ENCODE peak calls at places on chromosomes 12 and 14, in seven cellular contexts. N is lung, C is endodermal cell, D is suprapubic skin, X is neural progenitor cell, T is Peyer's patch, A is right atrium auricular region. Q is an unnamed sample. For H3K4me1, the result is how much of the 10 kb centered on the place peaks cover.

GRCh38 chr12:61654698-61655097 is 605.5 kb upstream of the USP15 start:
- DNase-seq in N (no peak), C (no peak), D (no peak), X (no peak), T (no peak), A (no peak), Q (no peak)

GRCh38 chr12:121005346-121005815 is 10.9 kb downstream of the C12orf43 start:
- DNase-seq in N (no peak), C (peak), D (no peak), X (peak), T (no peak), A (no peak), Q (no peak)

GRCh38 chr12:54555670-54556257 is 6.4 kb downstream of the PDE1B start:
- DNase-seq in N (no peak), C (no peak), D (no peak), X (no peak), T (no peak), A (no peak), Q (no peak)

GRCh38 chr12:117792471-117792870 is 176.3 kb downstream of the KSR2 start:
- DNase-seq in N (no peak), C (peak), D (no peak), X (no peak), T (no peak), A (no peak), Q (no peak)

GRCh38 chr12:79691299-79692248 is 810 bp upstream of the PAWR start:
- DNase-seq in N (no peak), C (peak), D (peak), X (no peak), T (no peak), A (no peak), Q (no peak)

GRCh38 chr12:118055865-118056773 is 4.9 kb downstream of the WSB2 start:
- DNase-seq in N (no peak), C (no peak), D (no peak), X (no peak), T (no peak), A (no peak), Q (no peak)

GRCh38 chr12:19191563-19191962 is 62.0 kb downstream of the PLEKHA5 start:
- DNase-seq in N (no peak), C (no peak), D (no peak), X (no peak), T (no peak), A (no peak), Q (no peak)

GRCh38 chr12:81329088-81329487 is 251.2 kb downstream of the ACSS3 start:
- DNase-seq in N (no peak), C (peak), D (no peak), X (peak), T (no peak), A (no peak), Q (no peak)

GRCh38 chr12:106766393-106766826 is 8.1 kb upstream of the RIC8B start:
- DNase-seq in N (peak), C (no peak), D (no peak), X (no peak), T (no peak), A (peak), Q (peak)

GRCh38 chr14:65258391-65258790 is 154.1 kb upstream of the FUT8 start:
- DNase-seq in N (no peak), C (no peak), D (no peak), X (no peak), T (no peak), A (no peak), Q (no peak)

GRCh38 chr14:48936352-48936751 is 649.8 kb downstream of the RPS29 start:
- DNase-seq in N (no peak), C (no peak), D (no peak), X (peak), T (no peak), A (no peak), Q (no peak)

GRCh38 chr12:16726879-16727278 is 120.9 kb upstream of the LMO3 start:
- DNase-seq in N (no peak), C (no peak), D (no peak), X (no peak), T (no peak), A (no peak), Q (no peak)

GRCh38 chr14:60092516-60092915 is 793 bp downstream of the PCNX4 start:
- DNase-seq in N (no peak), C (no peak), D (no peak), X (peak), T (peak), A (no peak), Q (no peak)

GRCh38 chr14:25090716-25091454 is 40.9 kb upstream of the STXBP6 start:
- DNase-seq in N (no peak), C (peak), D (no peak), X (no peak), T (no peak), A (no peak), Q (no peak)

GRCh38 chr14:49612671-49613070 is 7.8 kb downstream of the RPL36AL start:
- DNase-seq in N (no peak), C (no peak), D (no peak), X (no peak), T (no peak), A (no peak), Q (no peak)

GRCh38 chr14:96040836-96041371 is 1.7 kb downstream of the C14orf132 start:
- DNase-seq in N (no peak), C (peak), D (no peak), X (no peak), T (no peak), A (no peak), Q (no peak)

GRCh38 chr12:32454075-32454474 is 54.7 kb downstream of the FGD4 start:
- DNase-seq in N (no peak), C (peak), D (no peak), X (peak), T (no peak), A (no peak), Q (no peak)

GRCh38 chr14:93655078-93655750 is 133.1 kb downstream of the PRIMA1 start:
- DNase-seq in N (no peak), C (peak), D (no peak), X (peak), T (no peak), A (no peak), Q (no peak)

GRCh38 chr12:88223519-88223918 is 81.4 kb downstream of the TMTC3 start:
- DNase-seq in N (no peak), C (no peak), D (no peak), X (no peak), T (no peak), A (no peak), Q (no peak)

GRCh38 chr14:101520621-101521305 is 40.5 kb upstream of the DIO3 start:
- DNase-seq in N (peak), C (no peak), D (peak), X (no peak), T (no peak), A (peak), Q (no peak)

GRCh38 chr12:27331299-27331926 is 1.2 kb upstream of the BMAL2 start:
- DNase-seq in N (no peak), C (no peak), D (no peak), X (no peak), T (no peak), A (no peak), Q (no peak)

GRCh38 chr12:49559011-49559675 is 8.8 kb downstream of the MCRS1 start:
- DNase-seq in N (no peak), C (no peak), D (no peak), X (no peak), T (no peak), A (no peak), Q (no peak)

GRCh38 chr14:80003138-80003537 is 208.2 kb downstream of the DIO2 start:
- DNase-seq in N (no peak), C (no peak), D (no peak), X (no peak), T (no peak), A (no peak), Q (no peak)

GRCh38 chr12:51863921-51864700 is 15.6 kb upstream of the FIGNL2 start:
- DNase-seq in N (no peak), C (peak), D (no peak), X (peak), T (no peak), A (no peak), Q (no peak)

GRCh38 chr12:107912421-107913004 is 138.0 kb downstream of the ASCL4 start:
- DNase-seq in N (no peak), C (peak), D (no peak), X (peak), T (peak), A (no peak), Q (peak)

GRCh38 chr14:99125616-99126431 is 146.2 kb downstream of the BCL11B start:
- DNase-seq in N (peak), C (peak), D (no peak), X (no peak), T (no peak), A (peak), Q (peak)

GRCh38 chr12:129772463-129773169 is 131.2 kb downstream of the TMEM132D start:
- DNase-seq in N (no peak), C (peak), D (no peak), X (no peak), T (no peak), A (no peak), Q (no peak)

GRCh38 chr12:40232602-40233001 is 7.8 kb downstream of the LRRK2 start:
- DNase-seq in N (no peak), C (no peak), D (no peak), X (no peak), T (no peak), A (no peak), Q (no peak)

GRCh38 chr14:94052662-94053061 is 26.5 kb downstream of the OTUB2 start:
- DNase-seq in N (peak), C (no peak), D (no peak), X (no peak), T (no peak), A (peak), Q (no peak)

GRCh38 chr12:112963227-112963861 is 15.0 kb upstream of the OAS2 start:
- DNase-seq in N (no peak), C (peak), D (no peak), X (peak), T (no peak), A (no peak), Q (no peak)

GRCh38 chr14:39492267-39492666 is 60.0 kb upstream of the FBXO33 start:
- DNase-seq in N (no peak), C (no peak), D (no peak), X (no peak), T (no peak), A (no peak), Q (no peak)

GRCh38 chr12:104825408-104825807 is 132.7 kb downstream of the SLC41A2 start:
- DNase-seq in N (no peak), C (peak), D (no peak), X (peak), T (no peak), A (no peak), Q (no peak)

GRCh38 chr12:130752692-130753230 is 36.7 kb upstream of the RIMBP2 start:
- DNase-seq in N (no peak), C (peak), D (no peak), X (peak), T (no peak), A (no peak), Q (no peak)

GRCh38 chr14:73795974-73796373 is 55.7 kb upstream of the PTGR2 start:
- DNase-seq in N (no peak), C (no peak), D (no peak), X (no peak), T (no peak), A (no peak), Q (no peak)

DNA sequence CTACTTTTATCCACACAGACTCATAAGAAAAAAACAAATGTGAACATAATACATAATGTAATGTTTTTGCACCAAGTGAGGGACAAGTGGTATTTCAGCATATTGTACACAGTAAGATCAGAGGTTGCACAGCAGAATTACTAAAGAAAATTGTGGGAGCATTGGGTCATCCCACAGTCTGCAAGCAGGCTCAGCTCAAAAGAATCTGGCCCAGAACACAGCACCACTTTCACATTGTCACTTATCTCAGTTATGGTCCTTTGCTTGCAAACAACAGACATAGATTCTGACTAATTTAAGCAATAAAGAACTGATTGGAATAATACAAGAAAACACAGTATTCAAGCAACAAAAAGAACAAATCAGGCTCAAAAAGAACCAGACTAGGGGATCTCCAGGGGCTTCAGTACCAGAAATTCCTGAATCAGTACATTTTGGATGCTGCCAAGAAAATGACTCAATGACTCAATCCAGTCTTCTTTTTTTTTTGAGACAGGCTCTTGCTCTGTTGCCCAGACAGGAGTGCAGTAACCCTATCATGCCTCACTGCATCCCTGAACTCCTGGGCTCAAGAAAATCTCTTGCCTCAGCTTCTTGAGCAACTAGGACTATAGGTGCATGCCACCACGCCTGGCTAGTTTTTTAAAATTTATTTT is 42.9 kb upstream of the EEA1 start:
- DNase-seq in N (no peak), C (no peak), D (no peak), X (no peak), T (no peak), A (no peak), Q (no peak)
- H3K4me3 ChIP-seq in N (no peak), C (no peak), D (no peak), X (no peak), T (no peak), A (no peak), Q (no peak)

GRCh38 chr14:90506748-90507147 is 109.9 kb downstream of the CALM1 start:
- DNase-seq in N (no peak), C (no peak), D (no peak), X (no peak), T (no peak), A (no peak), Q (no peak)

GRCh38 chr14:90505531-90505930 is 108.7 kb downstream of the CALM1 start:
- DNase-seq in N (no peak), C (no peak), D (no peak), X (no peak), T (no peak), A (no peak), Q (no peak)

GRCh38 chr14:90508536-90509254 is 111.9 kb downstream of the CALM1 start:
- DNase-seq in N (peak), C (no peak), D (no peak), X (no peak), T (no peak), A (no peak), Q (no peak)

GRCh38 chr14:90508073-90508472 is 111.2 kb downstream of the CALM1 start:
- DNase-seq in N (no peak), C (no peak), D (no peak), X (no peak), T (no peak), A (no peak), Q (no peak)

DNA sequence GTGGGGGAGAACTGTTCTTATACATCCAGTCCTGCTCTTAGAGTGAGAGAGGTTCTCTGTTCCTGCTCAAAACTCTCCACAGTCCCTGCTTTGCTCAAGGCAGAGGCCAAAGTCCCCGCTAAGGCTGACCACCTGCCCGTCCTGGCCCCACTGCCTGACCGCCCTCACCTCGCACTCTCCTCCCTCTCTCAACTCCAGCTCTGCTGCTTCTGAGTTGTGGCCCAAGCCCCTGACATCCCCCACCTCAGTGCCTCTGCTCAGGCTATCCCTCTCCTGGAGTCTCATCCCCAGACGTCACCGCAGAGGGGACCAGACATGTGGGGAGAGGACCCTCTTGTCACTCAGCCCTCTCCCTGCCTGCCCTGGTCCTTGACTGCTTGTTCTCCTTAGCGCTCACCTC is 110.6 kb downstream of the CALM1 start:
- DNase-seq in N (no peak), C (no peak), D (no peak), X (no peak), T (no peak), A (no peak), Q (no peak)
- H3K4me1 ChIP-seq in N (under half), C (under half), D (under half), X (under half), T (under half), A (under half), Q (under half)

GRCh38 chr12:14284189-14284722 is 81.2 kb upstream of the ATF7IP start:
- DNase-seq in N (no peak), C (peak), D (no peak), X (peak), T (peak), A (no peak), Q (peak)
- H3K4me3 ChIP-seq in N (no peak), C (peak), D (no peak), X (peak), T (no peak), A (no peak), Q (no peak)

GRCh38 chr14:89639687-89640086 is 222.7 kb upstream of the FOXN3 start:
- DNase-seq in N (no peak), C (no peak), D (no peak), X (no peak), T (no peak), A (no peak), Q (no peak)
- H3K4me1 ChIP-seq in N (under half), C (under half), D (under half), X (under half), T (under half), A (under half), Q (under half)

GRCh38 chr14:68679746-68680467 is 113.0 kb downstream of the ZFP36L1 start:
- DNase-seq in N (no peak), C (no peak), D (peak), X (no peak), T (no peak), A (no peak), Q (no peak)
- H3K4me3 ChIP-seq in N (no peak), C (no peak), D (no peak), X (no peak), T (peak), A (no peak), Q (no peak)

GRCh38 chr12:57899010-57899662 is 42.2 kb upstream of the ATP23 start:
- DNase-seq in N (no peak), C (peak), D (no peak), X (no peak), T (peak), A (no peak), Q (peak)
- H3K4me1 ChIP-seq in N (under half), C (under half), D (half or more), X (under half), T (under half), A (half or more), Q (half or more)

DNA sequence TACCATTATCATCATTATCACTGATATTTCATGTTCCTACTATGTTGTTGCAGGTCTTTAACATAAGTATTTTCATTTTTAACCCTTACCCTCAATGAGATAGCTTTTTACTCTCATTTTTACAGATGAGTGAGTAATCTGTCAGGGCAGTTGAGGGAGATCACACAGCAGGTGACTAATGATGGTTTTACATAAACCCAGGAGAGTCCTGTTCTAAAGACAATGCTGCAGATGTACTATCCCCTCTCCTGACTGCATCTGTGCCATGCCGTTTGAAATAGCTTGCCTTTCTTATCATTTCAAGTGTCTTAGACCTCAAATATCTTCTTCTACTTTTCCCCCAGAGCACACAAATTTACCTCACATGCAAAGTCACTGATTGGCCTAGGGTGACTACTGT is 1552.1 kb upstream of the SEL1L start:
- DNase-seq in N (no peak), C (no peak), D (no peak), X (peak), T (no peak), A (no peak), Q (no peak)
- H3K4me3 ChIP-seq in N (no peak), C (no peak), D (no peak), X (no peak), T (no peak), A (no peak), Q (no peak)

Q was measured in heart right ventricle.